ENCODE peak calls at places on chromosomes 7 and 10, in nine cellular contexts. One of them, this sample, is unnamed.

GRCh38 chr10:13340626-13341370 is 7.3 kb downstream of the SEPHS1 start:
- DNase-seq in foreskin fibroblast: peak
- DNase-seq in coronary artery: no peak
- DNase-seq in IMR-90: no peak
- DNase-seq in upper lobe of left lung: no peak
- DNase-seq in brain microvascular endothelial cell: no peak
- DNase-seq in mesothelial cell of epicardium: no peak
- DNase-seq in lung: no peak
- DNase-seq in GM20000: peak
- DNase-seq in this sample: no peak

GRCh38 chr7:97094531-97094930 is 23.0 kb upstream of the SDHAF3 start:
- DNase-seq in foreskin fibroblast: no peak
- DNase-seq in coronary artery: no peak
- DNase-seq in IMR-90: no peak
- DNase-seq in upper lobe of left lung: no peak
- DNase-seq in brain microvascular endothelial cell: no peak
- DNase-seq in mesothelial cell of epicardium: no peak
- DNase-seq in lung: no peak
- DNase-seq in GM20000: no peak
- DNase-seq in this sample: no peak

GRCh38 chr10:132193907-132194552 is 7.3 kb downstream of the DPYSL4 start:
- DNase-seq in foreskin fibroblast: peak
- DNase-seq in coronary artery: no peak
- DNase-seq in IMR-90: no peak
- DNase-seq in upper lobe of left lung: no peak
- DNase-seq in brain microvascular endothelial cell: no peak
- DNase-seq in mesothelial cell of epicardium: no peak
- DNase-seq in lung: no peak
- DNase-seq in GM20000: no peak
- DNase-seq in this sample: no peak

GRCh38 chr10:48363617-48364355 is 57.3 kb downstream of the MAPK8 start:
- DNase-seq in foreskin fibroblast: peak
- DNase-seq in coronary artery: no peak
- DNase-seq in IMR-90: peak
- DNase-seq in upper lobe of left lung: peak
- DNase-seq in brain microvascular endothelial cell: peak
- DNase-seq in mesothelial cell of epicardium: no peak
- DNase-seq in lung: peak
- DNase-seq in GM20000: peak
- DNase-seq in this sample: no peak

GRCh38 chr7:16668049-16668858 is 22.3 kb downstream of the BZW2 start:
- DNase-seq in foreskin fibroblast: peak
- DNase-seq in coronary artery: peak
- DNase-seq in IMR-90: peak
- DNase-seq in upper lobe of left lung: peak
- DNase-seq in brain microvascular endothelial cell: peak
- DNase-seq in mesothelial cell of epicardium: no peak
- DNase-seq in lung: peak
- DNase-seq in GM20000: no peak
- DNase-seq in this sample: no peak

GRCh38 chr7:140251824-140252555 is 75.2 kb upstream of the KDM7A start:
- DNase-seq in foreskin fibroblast: no peak
- DNase-seq in coronary artery: no peak
- DNase-seq in IMR-90: no peak
- DNase-seq in upper lobe of left lung: no peak
- DNase-seq in brain microvascular endothelial cell: no peak
- DNase-seq in mesothelial cell of epicardium: no peak
- DNase-seq in lung: no peak
- DNase-seq in GM20000: no peak
- DNase-seq in this sample: no peak

GRCh38 chr7:87220026-87220733 is 648 bp upstream of the TMEM243 start:
- DNase-seq in foreskin fibroblast: peak
- DNase-seq in coronary artery: peak
- DNase-seq in IMR-90: peak
- DNase-seq in upper lobe of left lung: peak
- DNase-seq in brain microvascular endothelial cell: peak
- DNase-seq in mesothelial cell of epicardium: peak
- DNase-seq in lung: peak
- DNase-seq in GM20000: peak
- DNase-seq in this sample: peak

GRCh38 chr7:116592445-116592844 is 67.6 kb downstream of the CAV1 start:
- DNase-seq in foreskin fibroblast: no peak
- DNase-seq in coronary artery: no peak
- DNase-seq in IMR-90: no peak
- DNase-seq in upper lobe of left lung: peak
- DNase-seq in brain microvascular endothelial cell: no peak
- DNase-seq in mesothelial cell of epicardium: no peak
- DNase-seq in lung: peak
- DNase-seq in GM20000: no peak
- DNase-seq in this sample: no peak

GRCh38 chr7:140506788-140507464 is 27.6 kb upstream of the MKRN1 start:
- DNase-seq in foreskin fibroblast: peak
- DNase-seq in coronary artery: no peak
- DNase-seq in IMR-90: peak
- DNase-seq in upper lobe of left lung: peak
- DNase-seq in brain microvascular endothelial cell: peak
- DNase-seq in mesothelial cell of epicardium: no peak
- DNase-seq in lung: no peak
- DNase-seq in GM20000: no peak
- DNase-seq in this sample: peak

GRCh38 chr7:151271699-151272355 is 23.3 kb upstream of the SMARCD3 start:
- DNase-seq in foreskin fibroblast: peak
- DNase-seq in coronary artery: no peak
- DNase-seq in IMR-90: peak
- DNase-seq in upper lobe of left lung: peak
- DNase-seq in brain microvascular endothelial cell: no peak
- DNase-seq in mesothelial cell of epicardium: no peak
- DNase-seq in lung: peak
- DNase-seq in GM20000: no peak
- DNase-seq in this sample: no peak

GRCh38 chr10:794382-794956 is 105.0 kb upstream of the DIP2C start:
- DNase-seq in foreskin fibroblast: peak
- DNase-seq in coronary artery: peak
- DNase-seq in IMR-90: peak
- DNase-seq in upper lobe of left lung: peak
- DNase-seq in brain microvascular endothelial cell: no peak
- DNase-seq in mesothelial cell of epicardium: no peak
- DNase-seq in lung: no peak
- DNase-seq in GM20000: no peak
- DNase-seq in this sample: no peak
- TF ChIP-seq CTCF in foreskin fibroblast: peak
- TF ChIP-seq CTCF in coronary artery: no peak
- TF ChIP-seq CTCF in IMR-90: peak
- TF ChIP-seq CTCF in upper lobe of left lung: no peak
- TF ChIP-seq CTCF in brain microvascular endothelial cell: peak
- TF ChIP-seq CTCF in mesothelial cell of epicardium: no peak
- TF ChIP-seq CTCF in lung: no peak
- TF ChIP-seq CTCF in GM20000: no peak
- TF ChIP-seq CTCF in this sample: peak

GRCh38 chr10:103967433-103968142 is 648 bp downstream of the SLK start:
- DNase-seq in foreskin fibroblast: peak
- DNase-seq in coronary artery: no peak
- DNase-seq in IMR-90: no peak
- DNase-seq in upper lobe of left lung: peak
- DNase-seq in brain microvascular endothelial cell: no peak
- DNase-seq in mesothelial cell of epicardium: no peak
- DNase-seq in lung: no peak
- DNase-seq in GM20000: peak
- DNase-seq in this sample: no peak
- TF ChIP-seq CTCF in foreskin fibroblast: no peak
- TF ChIP-seq CTCF in coronary artery: no peak
- TF ChIP-seq CTCF in IMR-90: no peak
- TF ChIP-seq CTCF in upper lobe of left lung: no peak
- TF ChIP-seq CTCF in brain microvascular endothelial cell: no peak
- TF ChIP-seq CTCF in mesothelial cell of epicardium: no peak
- TF ChIP-seq CTCF in lung: no peak
- TF ChIP-seq CTCF in GM20000: no peak
- TF ChIP-seq CTCF in this sample: no peak

GRCh38 chr10:126571203-126571602 is 99.3 kb downstream of the C10orf90 start:
- DNase-seq in foreskin fibroblast: no peak
- DNase-seq in coronary artery: no peak
- DNase-seq in IMR-90: no peak
- DNase-seq in upper lobe of left lung: no peak
- DNase-seq in brain microvascular endothelial cell: no peak
- DNase-seq in mesothelial cell of epicardium: no peak
- DNase-seq in lung: no peak
- DNase-seq in GM20000: no peak
- DNase-seq in this sample: no peak
- TF ChIP-seq CTCF in foreskin fibroblast: no peak
- TF ChIP-seq CTCF in coronary artery: no peak
- TF ChIP-seq CTCF in IMR-90: no peak
- TF ChIP-seq CTCF in upper lobe of left lung: no peak
- TF ChIP-seq CTCF in brain microvascular endothelial cell: peak
- TF ChIP-seq CTCF in mesothelial cell of epicardium: no peak
- TF ChIP-seq CTCF in lung: no peak
- TF ChIP-seq CTCF in GM20000: no peak
- TF ChIP-seq CTCF in this sample: no peak

GRCh38 chr7:123323689-123324088 is 123.9 kb upstream of the SLC13A1 start:
- DNase-seq in foreskin fibroblast: no peak
- DNase-seq in coronary artery: no peak
- DNase-seq in IMR-90: no peak
- DNase-seq in upper lobe of left lung: no peak
- DNase-seq in brain microvascular endothelial cell: no peak
- DNase-seq in mesothelial cell of epicardium: no peak
- DNase-seq in lung: no peak
- DNase-seq in GM20000: no peak
- DNase-seq in this sample: no peak
- TF ChIP-seq CTCF in foreskin fibroblast: no peak
- TF ChIP-seq CTCF in coronary artery: no peak
- TF ChIP-seq CTCF in IMR-90: no peak
- TF ChIP-seq CTCF in upper lobe of left lung: no peak
- TF ChIP-seq CTCF in brain microvascular endothelial cell: no peak
- TF ChIP-seq CTCF in mesothelial cell of epicardium: no peak
- TF ChIP-seq CTCF in lung: no peak
- TF ChIP-seq CTCF in GM20000: no peak
- TF ChIP-seq CTCF in this sample: no peak

DNA sequence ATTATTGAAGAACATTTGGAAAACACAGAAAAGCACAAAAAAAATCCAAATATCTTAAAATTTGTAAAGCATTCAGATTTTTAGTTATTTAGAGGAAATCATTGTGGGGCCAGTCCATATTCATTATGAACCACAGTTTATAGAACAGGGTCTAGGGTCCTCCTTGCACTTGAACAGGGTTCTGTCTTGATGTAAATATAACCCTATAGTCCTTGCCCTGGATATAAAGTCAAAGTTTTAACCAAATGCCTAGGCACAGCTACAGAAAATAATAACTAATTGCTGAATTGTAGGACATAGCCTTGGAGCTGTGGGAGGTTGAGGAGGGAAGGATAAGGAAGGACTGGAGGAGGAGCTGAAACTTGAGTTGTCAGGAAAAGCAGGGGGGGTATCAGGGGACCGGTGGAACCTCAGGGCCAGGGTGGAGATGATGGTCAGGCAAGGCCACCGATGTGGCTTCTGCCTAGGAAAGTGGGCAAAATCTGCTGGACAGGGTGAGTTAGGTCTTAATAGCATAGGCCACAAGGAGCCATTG is 25.7 kb downstream of the CASP7 start:
- DNase-seq in foreskin fibroblast: no peak
- DNase-seq in coronary artery: no peak
- DNase-seq in IMR-90: no peak
- DNase-seq in upper lobe of left lung: no peak
- DNase-seq in brain microvascular endothelial cell: no peak
- DNase-seq in mesothelial cell of epicardium: no peak
- DNase-seq in lung: no peak
- DNase-seq in GM20000: no peak
- DNase-seq in this sample: no peak
- TF ChIP-seq CTCF in foreskin fibroblast: no peak
- TF ChIP-seq CTCF in coronary artery: no peak
- TF ChIP-seq CTCF in IMR-90: no peak
- TF ChIP-seq CTCF in upper lobe of left lung: no peak
- TF ChIP-seq CTCF in brain microvascular endothelial cell: no peak
- TF ChIP-seq CTCF in mesothelial cell of epicardium: no peak
- TF ChIP-seq CTCF in lung: no peak
- TF ChIP-seq CTCF in GM20000: no peak
- TF ChIP-seq CTCF in this sample: no peak

GRCh38 chr7:129951076-129952011 is 1.4 kb downstream of the UBE2H start:
- DNase-seq in foreskin fibroblast: peak
- DNase-seq in coronary artery: no peak
- DNase-seq in IMR-90: no peak
- DNase-seq in upper lobe of left lung: peak
- DNase-seq in brain microvascular endothelial cell: peak
- DNase-seq in mesothelial cell of epicardium: no peak
- DNase-seq in lung: no peak
- DNase-seq in GM20000: no peak
- DNase-seq in this sample: no peak

GRCh38 chr7:129952653-129953560 is at the start of gene UBE2H:
- DNase-seq in foreskin fibroblast: peak
- DNase-seq in coronary artery: peak
- DNase-seq in IMR-90: peak
- DNase-seq in upper lobe of left lung: peak
- DNase-seq in brain microvascular endothelial cell: peak
- DNase-seq in mesothelial cell of epicardium: peak
- DNase-seq in lung: peak
- DNase-seq in GM20000: peak
- DNase-seq in this sample: peak

GRCh38 chr7:129949292-129950133 is 3.2 kb downstream of the UBE2H start:
- DNase-seq in foreskin fibroblast: peak
- DNase-seq in coronary artery: no peak
- DNase-seq in IMR-90: peak
- DNase-seq in upper lobe of left lung: no peak
- DNase-seq in brain microvascular endothelial cell: peak
- DNase-seq in mesothelial cell of epicardium: no peak
- DNase-seq in lung: peak
- DNase-seq in GM20000: peak
- DNase-seq in this sample: no peak

GRCh38 chr7:129950191-129950940 is 2.4 kb downstream of the UBE2H start:
- DNase-seq in foreskin fibroblast: peak
- DNase-seq in coronary artery: no peak
- DNase-seq in IMR-90: no peak
- DNase-seq in upper lobe of left lung: no peak
- DNase-seq in brain microvascular endothelial cell: peak
- DNase-seq in mesothelial cell of epicardium: no peak
- DNase-seq in lung: no peak
- DNase-seq in GM20000: peak
- DNase-seq in this sample: no peak

DNA sequence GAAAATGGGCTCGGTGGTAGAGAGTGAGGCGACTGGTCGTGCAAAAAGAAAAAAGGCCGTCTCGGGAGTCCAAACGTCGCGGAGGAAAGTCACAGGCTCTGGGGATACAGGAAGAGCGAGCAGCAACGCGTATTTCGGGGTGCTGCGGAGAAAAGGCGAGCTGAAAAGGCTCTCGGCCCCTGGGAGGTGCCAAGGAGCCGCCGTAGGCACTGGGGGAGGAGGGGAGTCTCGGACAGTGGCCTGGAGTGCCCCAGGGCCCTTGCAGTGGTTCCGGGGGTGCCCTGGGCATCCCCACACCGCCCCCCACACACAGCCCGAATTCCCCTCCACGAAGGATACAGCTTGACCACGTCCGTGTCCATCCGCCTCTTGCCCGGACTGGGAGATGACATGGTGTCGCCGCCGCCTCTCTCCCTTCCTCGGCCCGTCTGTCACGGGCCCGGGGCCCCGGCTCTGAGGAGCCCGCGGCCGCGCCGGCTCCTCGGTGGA is 552 bp downstream of the UBE2H start:
- DNase-seq in foreskin fibroblast: peak
- DNase-seq in coronary artery: peak
- DNase-seq in IMR-90: no peak
- DNase-seq in upper lobe of left lung: peak
- DNase-seq in brain microvascular endothelial cell: no peak
- DNase-seq in mesothelial cell of epicardium: no peak
- DNase-seq in lung: peak
- DNase-seq in GM20000: peak
- DNase-seq in this sample: no peak
- TF ChIP-seq CTCF in foreskin fibroblast: no peak
- TF ChIP-seq CTCF in coronary artery: no peak
- TF ChIP-seq CTCF in IMR-90: no peak
- TF ChIP-seq CTCF in upper lobe of left lung: no peak
- TF ChIP-seq CTCF in brain microvascular endothelial cell: no peak
- TF ChIP-seq CTCF in mesothelial cell of epicardium: no peak
- TF ChIP-seq CTCF in lung: no peak
- TF ChIP-seq CTCF in GM20000: no peak
- TF ChIP-seq CTCF in this sample: no peak

GRCh38 chr10:80161321-80162084 is 29.0 kb downstream of the PLAC9 start:
- DNase-seq in foreskin fibroblast: no peak
- DNase-seq in coronary artery: no peak
- DNase-seq in IMR-90: no peak
- DNase-seq in upper lobe of left lung: no peak
- DNase-seq in brain microvascular endothelial cell: no peak
- DNase-seq in mesothelial cell of epicardium: no peak
- DNase-seq in lung: no peak
- DNase-seq in GM20000: no peak
- DNase-seq in this sample: no peak
- TF ChIP-seq CTCF in foreskin fibroblast: no peak
- TF ChIP-seq CTCF in coronary artery: no peak
- TF ChIP-seq CTCF in IMR-90: peak
- TF ChIP-seq CTCF in upper lobe of left lung: no peak
- TF ChIP-seq CTCF in brain microvascular endothelial cell: peak
- TF ChIP-seq CTCF in mesothelial cell of epicardium: peak
- TF ChIP-seq CTCF in lung: no peak
- TF ChIP-seq CTCF in GM20000: no peak
- TF ChIP-seq CTCF in this sample: peak